ENCODE peak calls at places on chromosomes 1 and 21, in four cellular contexts. M is HepG2, A is K562, P is H1. E is an unnamed sample.

GRCh38 chr21:38843806-38844479 is 38.2 kb downstream of the ETS2 start:
- DNase-seq in A (no peak), M (no peak), P (no peak), E (no peak)

GRCh38 chr1:57485643-57486042 is 61.8 kb upstream of the DAB1 start:
- DNase-seq in A (no peak), M (no peak), P (no peak), E (no peak)

GRCh38 chr1:62746086-62746808 is 37.7 kb upstream of the ATG4C start:
- DNase-seq in A (peak; percentile 41), P (no peak), M (peak; percentile 48), E (peak; percentile 31)

GRCh38 chr1:167687919-167688519 is 33.8 kb upstream of the MPZL1 start:
- DNase-seq in A (peak; percentile 89), P (peak; percentile 63), M (peak; percentile 61), E (peak; percentile 72)

GRCh38 chr1:41862411-41863221 is 56.1 kb downstream of the HIVEP3 start:
- DNase-seq in M (no peak), A (peak; percentile 64), P (no peak), E (peak; percentile 83)

GRCh38 chr1:182684128-182684828 is at the start of gene RGS8:
- DNase-seq in P (no peak), A (no peak), M (no peak), E (no peak)

GRCh38 chr1:111571239-111571638 is 48.4 kb upstream of the RAP1A start:
- DNase-seq in M (no peak), A (peak; percentile 45), P (no peak), E (no peak)

GRCh38 chr1:236861560-236862230 is 66.6 kb downstream of the MTR start:
- DNase-seq in A (no peak), P (no peak), M (peak; percentile 80), E (no peak)

GRCh38 chr21:29105218-29105617 is 25.2 kb upstream of the MAP3K7CL start:
- DNase-seq in M (peak; percentile 8), P (no peak), A (no peak), E (no peak)

GRCh38 chr1:109983380-109984189 is 980 bp upstream of the AHCYL1 start:
- DNase-seq in A (no peak), P (no peak), M (no peak), E (no peak)

GRCh38 chr21:45630066-45630694 is 13.3 kb upstream of the PCBP3 start:
- DNase-seq in M (no peak), P (no peak), A (no peak), E (no peak)

GRCh38 chr1:18302788-18303413 is 177.8 kb upstream of the KLHDC7A start:
- DNase-seq in M (no peak), P (no peak), A (peak; percentile 31), E (peak; percentile 8)

GRCh38 chr1:42210421-42211133 is 46.0 kb upstream of the GUCA2A start:
- DNase-seq in M (no peak), A (peak; percentile 21), P (no peak), E (no peak)

GRCh38 chr1:236130372-236130771 is 12.0 kb upstream of the GPR137B start:
- DNase-seq in P (no peak), M (no peak), A (no peak), E (no peak)

GRCh38 chr1:78079580-78079979 is 33.8 kb downstream of the GIPC2 start:
- DNase-seq in A (no peak), M (no peak), P (no peak), E (no peak)

GRCh38 chr1:41621256-41621655 is 136.8 kb upstream of the EDN2 start:
- DNase-seq in M (no peak), A (no peak), P (no peak), E (no peak)

GRCh38 chr1:180952657-180953013 is 39.9 kb downstream of the KIAA1614 start:
- DNase-seq in M (no peak), P (no peak), A (no peak), E (no peak)

GRCh38 chr1:153178922-153179321 is 24.3 kb upstream of the LELP1 start:
- DNase-seq in P (no peak), M (no peak), A (no peak), E (no peak)

GRCh38 chr1:17119076-17119743 is at the start of gene PADI2:
- DNase-seq in M (no peak), A (peak; percentile 75), P (no peak), E (peak; percentile 34)

GRCh38 chr21:36171741-36172331 is 15.2 kb downstream of the DOP1B start:
- DNase-seq in P (no peak), M (no peak), A (no peak), E (no peak)

GRCh38 chr1:150365945-150366344 is 2.0 kb downstream of the RPRD2 start:
- DNase-seq in M (no peak), P (no peak), A (peak; percentile 13), E (no peak)

GRCh38 chr1:43634729-43635128 is 15.2 kb upstream of the KDM4A start:
- DNase-seq in M (no peak), A (no peak), P (no peak), E (no peak)

GRCh38 chr1:228218513-228219244 is 10.8 kb downstream of the OBSCN start:
- DNase-seq in P (no peak), A (no peak), M (no peak), E (no peak)

GRCh38 chr1:25692560-25692959 is 76.0 kb downstream of the MAN1C1 start:
- DNase-seq in A (peak; percentile 52), P (no peak), M (no peak), E (no peak)

GRCh38 chr1:237398751-237399150 is 356.8 kb downstream of the RYR2 start:
- DNase-seq in P (no peak), A (no peak), M (no peak), E (no peak)

GRCh38 chr1:220789532-220790147 is 2.9 kb downstream of the MTARC1 start:
- DNase-seq in M (peak; percentile 27), A (no peak), P (no peak), E (no peak)

GRCh38 chr1:11227106-11228077 is 35.0 kb downstream of the MTOR start:
- DNase-seq in A (peak; percentile 16), P (no peak), M (no peak), E (no peak)

DNA sequence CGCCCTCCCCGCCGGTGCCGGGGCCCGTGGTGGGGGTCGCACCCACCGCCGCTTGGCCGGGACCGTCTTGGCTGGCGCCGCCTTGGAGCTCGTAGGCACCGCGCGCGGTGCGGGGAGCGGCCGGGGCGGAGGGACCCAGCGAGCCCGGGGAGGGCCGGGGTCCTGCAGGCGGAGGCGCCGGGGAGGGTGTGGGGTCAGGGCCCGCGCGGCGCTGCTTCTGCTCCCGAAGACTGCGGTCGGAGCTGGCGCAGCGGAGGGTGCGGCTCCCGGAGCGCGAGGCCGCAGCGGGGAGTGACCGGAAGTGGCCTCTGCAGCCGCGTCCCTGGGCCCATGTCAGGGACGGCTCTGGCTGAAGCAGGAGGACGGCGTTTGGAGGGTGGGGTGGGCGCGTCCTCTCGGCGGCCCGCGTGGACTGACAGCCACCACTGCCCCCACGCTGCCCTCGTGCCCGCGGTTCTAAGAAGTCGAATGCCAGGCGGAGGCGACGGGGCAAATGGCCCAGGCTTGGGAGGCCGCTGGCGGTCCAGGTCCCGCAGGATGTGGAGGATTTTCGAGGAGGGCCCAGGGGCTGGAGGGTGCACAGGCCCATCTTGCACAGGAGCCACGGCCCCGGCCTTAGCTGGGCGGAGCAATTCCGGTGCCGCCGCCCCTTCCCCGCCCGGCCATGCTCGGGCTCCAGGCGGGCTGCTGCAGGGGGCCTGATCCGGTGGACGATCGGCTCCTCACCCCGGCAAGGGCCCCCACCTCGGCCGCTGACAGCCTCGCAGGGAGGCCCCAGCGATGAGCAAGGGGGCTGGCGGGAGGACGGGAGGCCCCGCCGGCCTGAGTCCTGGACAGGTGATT is 7.7 kb upstream of the ZNF669 start:
- DNase-seq in A (peak; percentile 85), M (peak; percentile 31), P (no peak), E (no peak)
- TF ChIP-seq FOSL1 in A (no peak), M (no peak), P (no peak), E (no peak)

GRCh38 chr1:99645699-99646531 is at the start of gene PALMD:
- DNase-seq in P (no peak), M (peak; percentile 61), A (peak; percentile 68), E (no peak)
- TF ChIP-seq POLR2A in P (no peak), M (peak; percentile 53), A (peak; percentile 56), E (no peak)

DNA sequence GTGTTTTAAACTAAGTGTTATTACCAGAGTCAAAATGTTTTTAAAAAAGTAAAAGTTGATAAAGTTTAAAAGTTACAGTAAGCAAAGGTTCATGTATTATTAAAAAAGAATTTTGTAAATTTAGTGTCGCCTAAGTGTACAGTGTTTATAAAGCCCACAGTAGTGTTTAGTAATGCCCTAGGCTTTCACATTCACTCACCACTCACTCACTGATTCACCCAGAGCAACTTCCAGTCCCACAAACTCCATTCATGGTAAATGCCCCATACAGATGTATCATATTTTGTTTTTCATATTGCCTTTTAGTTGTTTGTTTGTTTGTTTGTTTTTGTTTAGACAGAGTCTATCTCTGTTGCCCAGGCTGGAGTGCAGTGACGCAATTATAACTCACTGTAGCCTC is 353.8 kb upstream of the PTBP2 start:
- DNase-seq in M (no peak), P (no peak), A (no peak), E (no peak)
- TF ChIP-seq FOSL1 in M (no peak), P (no peak), A (no peak), E (no peak)

GRCh38 chr1:185292237-185292636 is 24.8 kb downstream of the IVNS1ABP start:
- DNase-seq in A (no peak), M (no peak), P (no peak), E (no peak)

GRCh38 chr1:185297986-185298385 is 19.1 kb downstream of the IVNS1ABP start:
- DNase-seq in A (no peak), M (no peak), P (no peak), E (no peak)

GRCh38 chr1:185291647-185292046 is 25.4 kb downstream of the IVNS1ABP start:
- DNase-seq in M (no peak), P (no peak), A (peak; percentile 55), E (no peak)

GRCh38 chr1:185291159-185291558 is 25.9 kb downstream of the IVNS1ABP start:
- DNase-seq in A (no peak), P (no peak), M (no peak), E (no peak)

GRCh38 chr1:185293967-185294542 is 23.0 kb downstream of the IVNS1ABP start:
- DNase-seq in P (no peak), A (no peak), M (no peak), E (no peak)
- TF ChIP-seq POLR2A in P (no peak), A (no peak), M (no peak), E (no peak)

DNA sequence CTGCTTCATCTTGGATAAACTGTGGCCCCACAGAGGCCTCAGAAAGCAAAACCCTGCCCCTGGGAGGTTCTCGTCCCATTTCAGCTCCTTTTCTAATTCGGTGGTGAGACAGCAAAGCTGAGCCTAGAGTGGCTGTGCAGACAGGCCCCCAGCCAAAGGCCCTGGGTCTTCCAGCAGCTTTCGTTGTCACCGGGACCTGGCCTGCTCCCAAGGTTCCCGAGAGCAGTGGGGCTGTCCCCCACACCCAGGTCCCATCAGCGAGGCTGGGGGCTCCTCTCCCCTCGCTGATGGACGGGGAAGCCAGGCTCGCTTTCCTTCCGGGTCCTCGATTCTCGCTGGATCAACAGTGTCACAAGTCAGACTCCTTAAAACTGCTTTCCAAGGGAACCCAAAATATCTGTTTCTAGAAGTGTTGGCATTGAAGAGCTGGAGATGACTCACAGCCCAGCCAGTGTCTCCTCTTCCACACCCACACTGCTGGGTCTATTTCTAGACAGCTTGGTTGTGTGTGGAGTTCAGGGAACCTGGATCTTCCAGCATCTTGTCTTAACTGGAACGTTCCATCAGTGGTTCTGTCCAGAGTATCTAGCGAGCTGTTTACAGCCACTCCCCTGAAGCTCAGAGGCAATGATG is 35.0 kb downstream of the RRP1 start:
- DNase-seq in P (no peak), A (peak; percentile 70), M (no peak), E (no peak)
- TF ChIP-seq FOSL1 in P (no peak), A (peak; percentile 75), M (no peak), E (no peak)

E was measured in HCT116.